ENCODE peak calls at places on chromosomes 6 and 20, in five cellular contexts. H is stimulated activated CD8-positive, alpha-beta memory T cell treated with anti-CD3 and anti-CD28 coated beads, Interleukin-15, amount 100 ng/mL, for 1 hour; O is sciatic nerve; B is fibroblast of lung; D is ELF-1. J is an unnamed sample.

GRCh38 chr6:116152620-116153019 is 26.7 kb upstream of the COL10A1 start:
- DNase-seq in D (no peak), O (no peak), B (no peak), H (no peak), J (no peak)

GRCh38 chr6:157148391-157149323 is 174.7 kb downstream of the TMEM242 start:
- DNase-seq in O (no peak), D (peak), H (no peak), B (peak), J (no peak)

GRCh38 chr6:156944412-156944811 is 167.2 kb downstream of the ARID1B start:
- DNase-seq in B (no peak), H (no peak), D (peak), O (no peak), J (no peak)

GRCh38 chr20:1664911-1665310 is 7.3 kb upstream of the SIRPG start:
- DNase-seq in B (no peak), O (no peak), D (no peak), H (peak), J (no peak)

GRCh38 chr6:30688569-30688968 is 2.1 kb upstream of the PPP1R18 start:
- DNase-seq in H (no peak), D (no peak), O (no peak), B (no peak), J (no peak)

GRCh38 chr20:7375905-7376304 is 564.4 kb downstream of the HAO1 start:
- DNase-seq in O (no peak), H (no peak), B (no peak), D (no peak), J (no peak)

GRCh38 chr20:58145506-58146080 is 82.9 kb downstream of the ANKRD60 start:
- DNase-seq in H (no peak), D (no peak), B (no peak), O (peak), J (no peak)

GRCh38 chr6:128225610-128226009 is 294.8 kb downstream of the PTPRK start:
- DNase-seq in H (no peak), D (no peak), O (no peak), B (no peak), J (no peak)

GRCh38 chr6:39992861-39993622 is 58.8 kb upstream of the MOCS1 start:
- DNase-seq in B (peak), O (no peak), D (no peak), H (no peak), J (no peak)

GRCh38 chr6:12047304-12047703 is 35.2 kb downstream of the HIVEP1 start:
- DNase-seq in H (no peak), D (no peak), O (no peak), B (no peak), J (no peak)

GRCh38 chr20:41064377-41064776 is 35.8 kb downstream of the TOP1 start:
- DNase-seq in H (no peak), B (no peak), D (no peak), O (no peak), J (no peak)

GRCh38 chr20:35007413-35007812 is 51.7 kb downstream of the MYH7B start:
- DNase-seq in H (no peak), D (no peak), O (peak), B (no peak), J (no peak)

GRCh38 chr6:47334334-47334733 is 24.6 kb upstream of the TNFRSF21 start:
- DNase-seq in D (no peak), O (no peak), H (no peak), B (no peak), J (no peak)

GRCh38 chr6:13351271-13351670 is 22.9 kb upstream of the TBC1D7 start:
- DNase-seq in H (no peak), D (peak), B (no peak), O (no peak), J (no peak)

GRCh38 chr6:164005312-164005711 is 590.8 kb downstream of the QKI start:
- DNase-seq in B (peak), H (no peak), D (peak), O (no peak), J (no peak)

GRCh38 chr6:119506631-119507174 is 157.1 kb upstream of the MAN1A1 start:
- DNase-seq in O (no peak), B (no peak), H (no peak), D (no peak), J (no peak)

GRCh38 chr6:15946701-15947390 is 182.0 kb upstream of the MYLIP start:
- DNase-seq in O (no peak), H (no peak), D (no peak), B (no peak), J (no peak)

GRCh38 chr20:38700926-38701325 is 23.4 kb upstream of the SLC32A1 start:
- DNase-seq in B (no peak), D (no peak), O (no peak), H (no peak), J (no peak)

GRCh38 chr20:5969348-5969935 is 19.0 kb downstream of the MCM8 start:
- DNase-seq in H (no peak), D (peak), B (no peak), O (no peak), J (no peak)

GRCh38 chr6:35552285-35552917 is 39.7 kb upstream of the TULP1 start:
- DNase-seq in D (peak), H (peak), O (no peak), B (no peak), J (no peak)

GRCh38 chr6:7912736-7913517 is 2.3 kb upstream of the TXNDC5 start:
- DNase-seq in B (no peak), H (no peak), O (no peak), D (no peak), J (no peak)

GRCh38 chr20:51815383-51816076 is 13.2 kb upstream of the SALL4 start:
- DNase-seq in D (no peak), B (no peak), H (no peak), O (no peak), J (no peak)

GRCh38 chr6:1256435-1257008 is 55.4 kb upstream of the FOXQ1 start:
- DNase-seq in H (no peak), B (no peak), O (no peak), D (no peak), J (no peak)

GRCh38 chr6:163415176-163415619 is 680 bp downstream of the QKI start:
- DNase-seq in H (no peak), O (no peak), B (no peak), D (no peak), J (no peak)

GRCh38 chr6:135655055-135655454 is 157.5 kb upstream of the AHI1 start:
- DNase-seq in H (no peak), O (no peak), D (no peak), B (peak), J (no peak)

GRCh38 chr20:20505554-20505953 is 137.7 kb downstream of the INSM1 start:
- DNase-seq in H (no peak), D (no peak), O (no peak), B (no peak), J (no peak)

GRCh38 chr6:3309391-3310050 is 50.8 kb downstream of the PSMG4 start:
- DNase-seq in D (peak), H (no peak), O (peak), B (no peak), J (no peak)

GRCh38 chr6:41367700-41368099 is 32.3 kb downstream of the NCR2 start:
- DNase-seq in B (peak), H (no peak), O (peak), D (peak), J (no peak)

GRCh38 chr20:8940311-8940710 is 128.6 kb upstream of the PLCB4 start:
- DNase-seq in O (no peak), H (no peak), D (no peak), B (peak), J (no peak)

GRCh38 chr6:2522521-2522920 is 228.2 kb downstream of the MYLK4 start:
- DNase-seq in O (no peak), H (no peak), D (no peak), B (peak), J (no peak)

GRCh38 chr6:116577486-116577885 is 6.2 kb downstream of the RWDD1 start:
- DNase-seq in D (no peak), H (no peak), B (no peak), O (no peak), J (no peak)

GRCh38 chr6:125019873-125020272 is 57.6 kb downstream of the RNF217 start:
- DNase-seq in H (no peak), O (no peak), B (peak), D (peak), J (no peak)

GRCh38 chr6:33088931-33089640 is 13.3 kb downstream of the HLA-DPB1 start:
- DNase-seq in D (no peak), H (no peak), B (no peak), O (no peak), J (no peak)

GRCh38 chr20:35166242-35166830 is 5.5 kb upstream of the PROCR start:
- DNase-seq in O (no peak), B (no peak), D (peak), H (no peak), J (no peak)

J was measured in vagina.